ENCODE peak calls at places on chromosomes 11 and 22, in nine cellular contexts. One of them, this sample, is unnamed.
A peak's percentile ranks its signal among the peaks of the same experiment; 100 is the strongest.

GRCh38 chr11:34274712-34275398 is 83.0 kb downstream of the ABTB2 start:
- DNase-seq in transverse colon: peak; percentile 73
- DNase-seq in H1: no peak
- DNase-seq in K562: no peak
- DNase-seq in stomach: peak; percentile 87
- DNase-seq in spleen: no peak
- DNase-seq in HepG2: no peak
- DNase-seq in breast epithelium: peak; percentile 99
- DNase-seq in HCT116: peak; percentile 92
- DNase-seq in this sample: no peak

GRCh38 chr11:70881948-70882715 is 370.2 kb downstream of the SHANK2 start:
- DNase-seq in K562: no peak
- DNase-seq in H1: no peak
- DNase-seq in stomach: no peak
- DNase-seq in breast epithelium: no peak
- DNase-seq in HCT116: no peak
- DNase-seq in transverse colon: no peak
- DNase-seq in spleen: no peak
- DNase-seq in HepG2: no peak
- DNase-seq in this sample: no peak

GRCh38 chr22:20494978-20495860 is at the start of gene KLHL22:
- DNase-seq in spleen: no peak
- DNase-seq in H1: no peak
- DNase-seq in HCT116: no peak
- DNase-seq in transverse colon: peak; percentile 44
- DNase-seq in stomach: peak; percentile 40
- DNase-seq in HepG2: peak; percentile 26
- DNase-seq in K562: no peak
- DNase-seq in breast epithelium: no peak
- DNase-seq in this sample: peak; percentile 88

GRCh38 chr11:58688779-58689503 is 42.8 kb downstream of the GLYAT start:
- DNase-seq in spleen: no peak
- DNase-seq in H1: no peak
- DNase-seq in stomach: no peak
- DNase-seq in HepG2: no peak
- DNase-seq in breast epithelium: no peak
- DNase-seq in transverse colon: no peak
- DNase-seq in K562: no peak
- DNase-seq in HCT116: no peak
- DNase-seq in this sample: no peak

GRCh38 chr22:42294034-42294985 is 23.9 kb upstream of the TCF20 start:
- DNase-seq in K562: peak; percentile 50
- DNase-seq in HCT116: no peak
- DNase-seq in stomach: peak; percentile 38
- DNase-seq in HepG2: peak; percentile 39
- DNase-seq in transverse colon: peak; percentile 64
- DNase-seq in H1: no peak
- DNase-seq in spleen: no peak
- DNase-seq in breast epithelium: no peak
- DNase-seq in this sample: no peak

GRCh38 chr11:29153078-29153477 is 863.8 kb downstream of the KCNA4 start:
- DNase-seq in transverse colon: no peak
- DNase-seq in HCT116: no peak
- DNase-seq in stomach: no peak
- DNase-seq in HepG2: no peak
- DNase-seq in K562: no peak
- DNase-seq in H1: no peak
- DNase-seq in spleen: no peak
- DNase-seq in breast epithelium: no peak
- DNase-seq in this sample: no peak

GRCh38 chr22:36644333-36644757 is 59.2 kb downstream of the CACNG2 start:
- DNase-seq in K562: peak; percentile 66
- DNase-seq in stomach: no peak
- DNase-seq in transverse colon: no peak
- DNase-seq in breast epithelium: no peak
- DNase-seq in HCT116: peak; percentile 45
- DNase-seq in HepG2: peak; percentile 51
- DNase-seq in spleen: no peak
- DNase-seq in H1: no peak
- DNase-seq in this sample: no peak

GRCh38 chr22:38827510-38827909 is 16.3 kb downstream of the NPTXR start:
- DNase-seq in transverse colon: no peak
- DNase-seq in stomach: no peak
- DNase-seq in HepG2: no peak
- DNase-seq in HCT116: no peak
- DNase-seq in H1: no peak
- DNase-seq in breast epithelium: no peak
- DNase-seq in spleen: no peak
- DNase-seq in K562: no peak
- DNase-seq in this sample: no peak

GRCh38 chr11:68212421-68213134 is 518 bp downstream of the KMT5B start:
- DNase-seq in K562: peak; percentile 84
- DNase-seq in stomach: peak; percentile 70
- DNase-seq in breast epithelium: peak; percentile 59
- DNase-seq in HCT116: peak; percentile 37
- DNase-seq in transverse colon: peak; percentile 80
- DNase-seq in HepG2: peak; percentile 65
- DNase-seq in H1: no peak
- DNase-seq in spleen: peak; percentile 90
- DNase-seq in this sample: peak; percentile 93

DNA sequence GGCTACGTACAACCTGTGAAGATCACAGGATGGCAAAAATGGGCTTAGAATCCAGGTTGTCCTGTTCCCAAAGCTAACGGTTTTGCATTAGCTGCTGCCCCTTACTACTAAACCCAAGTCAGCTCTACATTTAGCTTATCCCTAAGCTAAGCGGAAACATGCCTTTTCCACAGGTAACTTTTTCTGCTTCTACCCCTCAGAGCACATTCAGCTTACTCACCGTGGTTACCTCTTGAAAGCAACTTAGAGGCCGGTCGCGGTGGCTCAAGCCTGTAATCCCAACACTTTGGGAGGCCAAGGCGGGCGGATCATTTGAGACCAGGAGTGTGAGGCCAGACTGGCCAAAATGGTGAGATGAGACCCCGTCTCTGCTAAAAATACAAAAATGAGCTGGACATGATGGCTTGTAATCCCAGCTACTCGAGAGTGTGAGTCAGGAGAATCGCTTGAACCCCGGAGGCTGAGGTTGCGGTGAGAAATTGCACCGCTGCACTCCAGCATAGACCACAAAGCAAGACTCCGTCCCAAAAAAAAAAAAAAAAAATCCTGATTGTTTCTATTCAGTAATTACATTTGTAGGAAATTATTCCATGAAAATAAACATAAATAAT is 790 bp upstream of the TMEM41B start:
- DNase-seq in H1: no peak
- DNase-seq in HCT116: no peak
- DNase-seq in transverse colon: peak; percentile 11
- DNase-seq in K562: peak; percentile 69
- DNase-seq in HepG2: no peak
- DNase-seq in stomach: no peak
- DNase-seq in breast epithelium: no peak
- DNase-seq in spleen: peak; percentile 79
- DNase-seq in this sample: no peak
- TF ChIP-seq CTCF in H1: no peak
- TF ChIP-seq CTCF in HCT116: no peak
- TF ChIP-seq CTCF in transverse colon: no peak
- TF ChIP-seq CTCF in K562: no peak
- TF ChIP-seq CTCF in HepG2: no peak
- TF ChIP-seq CTCF in stomach: no peak
- TF ChIP-seq CTCF in breast epithelium: no peak
- TF ChIP-seq CTCF in spleen: no peak
- TF ChIP-seq CTCF in this sample: no peak

GRCh38 chr22:49930596-49931412 is 12.4 kb downstream of the CRELD2 start:
- DNase-seq in K562: peak; percentile 67
- DNase-seq in transverse colon: peak; percentile 83
- DNase-seq in H1: no peak
- DNase-seq in breast epithelium: peak; percentile 93
- DNase-seq in HCT116: peak; percentile 78
- DNase-seq in HepG2: peak; percentile 81
- DNase-seq in stomach: peak; percentile 87
- DNase-seq in spleen: no peak
- DNase-seq in this sample: no peak
- TF ChIP-seq POLR2A in K562: no peak
- TF ChIP-seq POLR2A in transverse colon: peak; percentile 17
- TF ChIP-seq POLR2A in H1: no peak
- TF ChIP-seq POLR2A in breast epithelium: no peak
- TF ChIP-seq POLR2A in HCT116: no peak
- TF ChIP-seq POLR2A in HepG2: no peak
- TF ChIP-seq POLR2A in stomach: no peak
- TF ChIP-seq POLR2A in spleen: no peak
- TF ChIP-seq POLR2A in this sample: peak; percentile 54

GRCh38 chr11:114172871-114173444 is 113.4 kb downstream of the ZBTB16 start:
- DNase-seq in K562: no peak
- DNase-seq in breast epithelium: no peak
- DNase-seq in HepG2: no peak
- DNase-seq in spleen: no peak
- DNase-seq in transverse colon: no peak
- DNase-seq in HCT116: no peak
- DNase-seq in H1: no peak
- DNase-seq in stomach: no peak
- DNase-seq in this sample: no peak
- TF ChIP-seq POLR2AphosphoS5 in K562: no peak
- TF ChIP-seq POLR2AphosphoS5 in breast epithelium: no peak
- TF ChIP-seq POLR2AphosphoS5 in HepG2: no peak
- TF ChIP-seq POLR2AphosphoS5 in spleen: peak; percentile 34
- TF ChIP-seq POLR2AphosphoS5 in transverse colon: no peak
- TF ChIP-seq POLR2AphosphoS5 in HCT116: no peak
- TF ChIP-seq POLR2AphosphoS5 in H1: no peak
- TF ChIP-seq POLR2AphosphoS5 in stomach: no peak
- TF ChIP-seq POLR2AphosphoS5 in this sample: peak; percentile 40

GRCh38 chr11:86955674-86956522 is 703 bp upstream of the FZD4 start:
- DNase-seq in H1: no peak
- DNase-seq in spleen: peak; percentile 90
- DNase-seq in K562: peak; percentile 83
- DNase-seq in HCT116: peak; percentile 34
- DNase-seq in HepG2: peak; percentile 88
- DNase-seq in breast epithelium: peak; percentile 65
- DNase-seq in transverse colon: peak; percentile 85
- DNase-seq in stomach: peak; percentile 89
- DNase-seq in this sample: peak; percentile 95
- TF ChIP-seq CTCF in H1: no peak
- TF ChIP-seq CTCF in spleen: peak; percentile 29
- TF ChIP-seq CTCF in K562: peak; percentile 33
- TF ChIP-seq CTCF in HCT116: peak; percentile 33
- TF ChIP-seq CTCF in HepG2: peak; percentile 71
- TF ChIP-seq CTCF in breast epithelium: no peak
- TF ChIP-seq CTCF in transverse colon: peak; percentile 6
- TF ChIP-seq CTCF in stomach: no peak
- TF ChIP-seq CTCF in this sample: peak; percentile 54

DNA sequence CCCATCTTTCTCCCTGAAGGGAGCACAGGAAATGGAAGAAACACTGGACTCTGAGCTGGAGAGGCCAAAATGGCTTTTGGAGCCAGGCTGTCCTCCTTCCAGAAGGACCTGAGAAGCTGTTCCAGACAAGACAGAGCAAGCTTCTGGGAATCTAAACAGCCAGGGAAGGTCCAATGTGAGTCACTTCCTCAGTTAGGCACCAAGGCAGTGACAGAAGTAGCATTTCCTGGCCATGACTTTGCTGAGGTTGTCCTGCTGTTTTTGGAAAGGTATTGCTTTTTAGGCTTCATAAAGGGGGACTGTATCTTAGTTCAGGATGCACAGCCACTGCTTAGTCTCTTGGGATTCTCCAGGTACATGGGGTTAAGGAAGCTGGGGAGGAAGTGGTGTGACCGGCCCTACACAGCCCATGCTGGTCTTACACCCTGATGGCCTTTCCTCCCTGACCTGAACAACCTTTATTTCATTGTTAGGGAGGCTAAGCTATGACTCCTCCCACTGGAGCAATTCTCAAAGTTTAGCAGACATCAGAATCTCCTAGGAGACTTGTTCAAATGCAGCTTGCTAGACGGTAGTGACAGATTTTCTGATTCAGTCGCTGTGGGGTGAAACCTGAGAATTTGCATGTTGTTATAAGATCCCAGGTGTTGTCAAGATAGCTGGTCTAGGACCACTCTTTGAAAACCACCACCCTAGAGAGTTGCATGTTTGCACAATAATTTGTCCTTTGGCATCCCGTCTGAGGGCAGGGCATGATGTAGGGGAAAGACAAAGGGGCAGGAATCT is 6.8 kb upstream of the INSC start:
- DNase-seq in breast epithelium: no peak
- DNase-seq in HepG2: no peak
- DNase-seq in transverse colon: no peak
- DNase-seq in HCT116: no peak
- DNase-seq in H1: no peak
- DNase-seq in stomach: no peak
- DNase-seq in spleen: no peak
- DNase-seq in K562: no peak
- DNase-seq in this sample: no peak
- TF ChIP-seq POLR2A in breast epithelium: no peak
- TF ChIP-seq POLR2A in HepG2: no peak
- TF ChIP-seq POLR2A in transverse colon: no peak
- TF ChIP-seq POLR2A in HCT116: no peak
- TF ChIP-seq POLR2A in H1: no peak
- TF ChIP-seq POLR2A in stomach: no peak
- TF ChIP-seq POLR2A in spleen: no peak
- TF ChIP-seq POLR2A in K562: no peak
- TF ChIP-seq POLR2A in this sample: no peak

DNA sequence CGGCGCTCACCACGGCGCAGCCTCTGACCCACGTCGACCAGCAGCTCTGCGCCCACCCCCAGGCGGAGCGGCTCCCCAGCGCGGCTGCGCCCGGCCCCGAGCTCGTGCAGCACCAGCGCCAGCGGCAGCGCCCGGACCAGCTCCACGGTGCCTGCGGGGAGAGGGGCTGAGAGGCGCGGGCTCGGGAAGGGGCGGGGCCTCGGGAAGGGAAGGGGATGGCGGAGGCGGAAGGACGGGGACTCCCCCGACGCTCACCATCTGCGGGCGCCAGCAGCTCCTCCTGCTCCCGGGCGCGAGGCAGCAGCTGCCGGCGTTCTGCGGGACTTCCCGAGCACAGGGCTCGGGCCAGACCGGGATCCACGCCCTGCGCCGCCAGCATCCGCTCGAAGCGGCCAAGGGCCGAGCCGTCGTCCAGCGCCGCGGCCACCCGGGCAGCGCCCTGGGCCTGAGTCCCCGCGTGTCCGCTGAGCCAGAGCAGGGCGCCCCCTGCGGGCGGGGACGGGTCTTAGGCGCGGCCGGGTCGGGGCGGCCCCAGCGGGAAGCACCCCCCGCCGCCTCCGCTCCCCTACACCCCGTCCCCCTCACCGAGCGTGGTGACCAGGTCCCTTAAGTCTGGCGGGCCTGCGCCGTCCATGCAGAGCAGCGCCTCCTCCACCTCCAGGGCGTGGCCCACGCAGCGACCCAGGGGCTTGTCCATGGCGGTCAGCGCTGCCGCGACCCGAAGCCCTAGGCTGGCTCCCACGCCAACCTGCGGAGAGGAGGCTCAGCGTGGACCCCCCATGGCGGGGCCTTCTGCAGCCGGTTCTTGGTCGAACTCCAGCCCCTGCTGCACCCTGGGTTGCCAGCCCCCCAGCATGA is 822 bp upstream of the SCO2 start:
- DNase-seq in HepG2: peak; percentile 44
- DNase-seq in stomach: peak; percentile 83
- DNase-seq in transverse colon: peak; percentile 88
- DNase-seq in K562: peak; percentile 73
- DNase-seq in H1: no peak
- DNase-seq in spleen: peak; percentile 98
- DNase-seq in HCT116: no peak
- DNase-seq in breast epithelium: peak; percentile 64
- DNase-seq in this sample: peak; percentile 97
- TF ChIP-seq POLR2AphosphoS5 in HepG2: no peak
- TF ChIP-seq POLR2AphosphoS5 in stomach: peak; percentile 65
- TF ChIP-seq POLR2AphosphoS5 in transverse colon: peak; percentile 10
- TF ChIP-seq POLR2AphosphoS5 in K562: no peak
- TF ChIP-seq POLR2AphosphoS5 in H1: no peak
- TF ChIP-seq POLR2AphosphoS5 in spleen: no peak
- TF ChIP-seq POLR2AphosphoS5 in HCT116: peak; percentile 51
- TF ChIP-seq POLR2AphosphoS5 in breast epithelium: no peak
- TF ChIP-seq POLR2AphosphoS5 in this sample: no peak

This sample was measured in upper lobe of left lung.